ENCODE peak calls at places on chromosomes 3 and 15, in five cellular contexts. F is HS-27A, K is AG20443, N is AG10803, U is endothelial cell. H is an unnamed sample.
A peak's percentile ranks its signal among the peaks of the same experiment; 100 is the strongest.

GRCh38 chr3:30553641-30554316 is 52.6 kb upstream of the TGFBR2 start:
- DNase-seq in F (no peak), K (peak; percentile 58), N (peak; percentile 43), U (no peak), H (no peak)

GRCh38 chr3:197501496-197501878 is 54.3 kb downstream of the BDH1 start:
- DNase-seq in F (peak; percentile 79), K (no peak), N (peak; percentile 29), U (no peak), H (no peak)

GRCh38 chr3:171704002-171704401 is 106.3 kb downstream of the PLD1 start:
- DNase-seq in F (no peak), K (peak; percentile 55), N (peak; percentile 50), U (no peak), H (no peak)

GRCh38 chr15:100192092-100192695 is 149.6 kb downstream of the ADAMTS17 start:
- DNase-seq in F (no peak), K (no peak), N (no peak), U (no peak), H (no peak)

GRCh38 chr3:138338816-138339215 is 9.2 kb upstream of the NME9 start:
- DNase-seq in F (no peak), K (no peak), N (peak; percentile 81), U (no peak), H (no peak)

GRCh38 chr3:183287301-183287971 is 34.4 kb downstream of the B3GNT5 start:
- DNase-seq in F (no peak), K (peak; percentile 80), N (peak; percentile 88), U (no peak), H (no peak)

GRCh38 chr3:128575777-128576176 is 74.8 kb downstream of the RPN1 start:
- DNase-seq in F (no peak), K (no peak), N (no peak), U (no peak), H (no peak)

GRCh38 chr3:184272269-184272668 is 3.6 kb upstream of the ECE2 start:
- DNase-seq in F (no peak), K (no peak), N (no peak), U (no peak), H (no peak)

GRCh38 chr15:94026458-94026967 is 204.8 kb upstream of the MCTP2 start:
- DNase-seq in F (no peak), K (peak; percentile 64), N (peak; percentile 79), U (no peak), H (no peak)

GRCh38 chr3:39284457-39284881 is 4.6 kb upstream of the CX3CR1 start:
- DNase-seq in F (no peak), K (no peak), N (no peak), U (no peak), H (no peak)

GRCh38 chr15:23877502-23878412 is 190.7 kb upstream of the NDN start:
- DNase-seq in F (no peak), K (peak; percentile 27), N (peak; percentile 1), U (peak; percentile 70), H (no peak)

GRCh38 chr15:31435891-31436628 is 109.4 kb downstream of the KLF13 start:
- DNase-seq in F (no peak), K (peak; percentile 40), N (peak; percentile 44), U (no peak), H (no peak)

GRCh38 chr3:170417090-170417489 is 1.6 kb upstream of the CLDN11 start:
- DNase-seq in F (no peak), K (no peak), N (no peak), U (no peak), H (no peak)

GRCh38 chr3:106056919-106057318 is 188.1 kb upstream of the CBLB start:
- DNase-seq in F (no peak), K (no peak), N (no peak), U (no peak), H (no peak)

GRCh38 chr3:5072100-5072816 is 49.8 kb upstream of the ARL8B start:
- DNase-seq in F (no peak), K (no peak), N (peak; percentile 23), U (no peak), H (no peak)

GRCh38 chr15:90557147-90557546 is 27.4 kb downstream of the CRTC3 start:
- DNase-seq in F (no peak), K (no peak), N (peak; percentile 47), U (no peak), H (no peak)

GRCh38 chr3:17398959-17399551 is 343.4 kb downstream of the TBC1D5 start:
- DNase-seq in F (no peak), K (no peak), N (peak; percentile 3), U (no peak), H (no peak)

GRCh38 chr15:98706387-98706786 is 58.0 kb downstream of the IGF1R start:
- DNase-seq in F (no peak), K (no peak), N (no peak), U (no peak), H (no peak)

GRCh38 chr15:26771168-26771916 is 1.5 kb downstream of the GABRB3 start:
- DNase-seq in F (no peak), K (peak; percentile 32), N (no peak), U (peak; percentile 90), H (no peak)

GRCh38 chr15:43998607-43999006 is 171.8 kb downstream of the WDR76 start:
- DNase-seq in F (no peak), K (peak; percentile 68), N (peak; percentile 65), U (no peak), H (no peak)

GRCh38 chr3:113948015-113948917 is 453 bp downstream of the ZDHHC23 start:
- DNase-seq in F (no peak), K (no peak), N (no peak), U (peak; percentile 38), H (no peak)

GRCh38 chr3:134754768-134755559 is 40.1 kb upstream of the EPHB1 start:
- DNase-seq in F (peak; percentile 19), K (peak; percentile 85), N (peak; percentile 39), U (peak; percentile 80), H (peak; percentile 0)

GRCh38 chr15:73886717-73887345 is 13.5 kb downstream of the TBC1D21 start:
- DNase-seq in F (no peak), K (no peak), N (no peak), U (no peak), H (no peak)

GRCh38 chr3:126752303-126753190 is 48.5 kb downstream of the CHCHD6 start:
- DNase-seq in F (peak; percentile 55), K (peak; percentile 91), N (peak; percentile 73), U (peak; percentile 86), H (peak; percentile 71)

GRCh38 chr3:169295912-169296311 is 367.6 kb downstream of the MECOM start:
- DNase-seq in F (no peak), K (no peak), N (no peak), U (no peak), H (no peak)

GRCh38 chr3:69433016-69433937 is 47.4 kb upstream of the FRMD4B start:
- DNase-seq in F (no peak), K (no peak), N (no peak), U (no peak), H (no peak)

GRCh38 chr3:136778865-136779264 is 26.7 kb upstream of the STAG1 start:
- DNase-seq in F (peak; percentile 74), K (peak; percentile 27), N (peak; percentile 64), U (no peak), H (peak; percentile 19)

GRCh38 chr3:108099679-108100428 is 9.0 kb upstream of the CD47 start:
- DNase-seq in F (no peak), K (no peak), N (no peak), U (no peak), H (no peak)

H was measured in amniotic stem cell.